ENCODE peak calls at places on chromosomes 13 and 19, in four cellular contexts. R is H1, S is IMR-90, Y is H9. C is an unnamed sample.

GRCh38 chr13:76991432-76991795 is 467 bp upstream of the CLN5 start:
- DNase-seq in R (no peak), Y (no peak), S (no peak), C (no peak)

GRCh38 chr13:28611654-28612131 is 47.2 kb upstream of the POMP start:
- DNase-seq in R (no peak), S (peak), Y (no peak), C (peak)

GRCh38 chr19:6861683-6862286 is 25.6 kb upstream of the ADGRE1 start:
- DNase-seq in S (no peak), Y (no peak), R (no peak), C (peak)

GRCh38 chr19:39469036-39469435 is 11.6 kb upstream of the TIMM50 start:
- DNase-seq in S (no peak), Y (no peak), R (no peak), C (peak)

GRCh38 chr13:67390462-67391093 is 160.4 kb upstream of the PCDH9 start:
- DNase-seq in Y (no peak), R (no peak), S (peak), C (no peak)

GRCh38 chr19:20028611-20029010 is 10.7 kb downstream of the ZNF682 start:
- DNase-seq in R (no peak), S (no peak), Y (no peak), C (no peak)

GRCh38 chr19:9941646-9942045 is 5.3 kb upstream of the OLFM2 start:
- DNase-seq in Y (no peak), R (no peak), S (no peak), C (no peak)

GRCh38 chr13:59677430-59677829 is 486.3 kb downstream of the DIAPH3 start:
- DNase-seq in S (no peak), R (no peak), Y (no peak), C (no peak)

GRCh38 chr19:35216026-35216832 is 12.3 kb downstream of the FAM187B start:
- DNase-seq in S (no peak), R (no peak), Y (no peak), C (no peak)

GRCh38 chr19:40691421-40692211 is 1.2 kb upstream of the NUMBL start:
- DNase-seq in Y (peak), S (no peak), R (peak), C (peak)

GRCh38 chr13:26021516-26021915 is 30.3 kb downstream of the SHISA2 start:
- DNase-seq in R (no peak), Y (no peak), S (no peak), C (no peak)

DNA sequence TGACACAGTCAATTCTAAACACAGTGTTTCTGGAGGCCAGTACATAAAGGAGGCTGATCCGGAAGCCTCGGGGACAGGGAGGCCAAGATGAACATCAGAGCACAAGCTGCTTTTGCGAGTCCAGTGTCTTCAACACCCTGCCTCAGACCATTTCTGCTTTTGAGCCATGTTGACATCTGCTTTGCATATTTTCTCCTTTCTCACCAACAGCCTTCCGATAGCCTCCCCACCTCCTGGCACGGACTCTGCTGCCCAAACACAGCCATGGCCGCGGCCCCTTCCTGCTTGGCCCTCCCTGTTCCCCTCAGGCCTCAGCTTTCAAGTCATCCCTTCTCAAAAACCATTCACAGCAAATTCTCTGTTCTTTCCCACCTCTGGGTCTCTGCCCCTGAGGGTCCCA is 3.6 kb downstream of the LRRC25 start:
- DNase-seq in S (no peak), Y (no peak), R (no peak), C (no peak)
- H2BK5ac ChIP-seq in S (no peak), Y (no peak), R (no peak), C (no peak)

DNA sequence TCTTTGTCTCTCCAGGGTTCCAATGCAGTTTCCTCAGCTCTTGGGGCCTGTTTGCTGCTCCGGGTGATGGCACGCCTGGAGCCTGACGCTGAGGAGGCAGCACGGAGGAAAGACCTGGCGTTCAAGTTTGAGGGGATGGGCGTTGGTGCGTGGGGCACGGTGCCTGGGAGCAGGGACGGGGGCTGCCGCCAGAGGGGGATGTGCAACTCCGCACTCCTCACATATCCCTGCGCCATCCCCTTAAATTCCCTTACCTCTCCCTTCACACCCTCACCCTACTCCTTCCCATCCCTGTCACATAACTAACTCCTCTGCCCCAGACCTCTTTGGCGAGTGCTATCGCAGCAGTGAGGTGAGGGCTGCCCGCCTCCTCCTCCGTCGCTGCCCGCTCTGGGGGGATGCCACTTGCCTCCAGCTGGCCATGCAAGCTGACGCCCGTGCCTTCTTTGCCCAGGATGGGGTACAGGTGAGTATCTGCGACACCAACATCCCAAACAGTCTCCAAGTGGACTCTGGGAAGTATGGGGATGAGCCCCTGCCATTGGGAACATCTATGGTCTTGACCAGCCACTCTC is 31.1 kb downstream of the TRPM4 start:
- DNase-seq in S (no peak), Y (peak), R (peak), C (no peak)
- H3K56ac ChIP-seq in S (no peak), Y (no peak), R (no peak), C (peak)

GRCh38 chr13:114236224-114236623 is 1.5 kb downstream of the CDC16 start:
- DNase-seq in R (no peak), Y (no peak), S (no peak), C (no peak)

GRCh38 chr13:114234266-114234644 is 442 bp upstream of the CDC16 start:
- DNase-seq in S (no peak), R (no peak), Y (no peak), C (no peak)

GRCh38 chr13:114237415-114238112 is 2.9 kb downstream of the CDC16 start:
- DNase-seq in S (no peak), Y (no peak), R (no peak), C (no peak)

GRCh38 chr13:114235697-114236096 is 1.0 kb downstream of the CDC16 start:
- DNase-seq in S (no peak), R (no peak), Y (no peak), C (no peak)

GRCh38 chr13:114234645-114235421 is at the start of gene CDC16:
- DNase-seq in R (peak), S (peak), Y (peak), C (peak)
- H2BK5ac ChIP-seq in R (no peak), S (peak), Y (no peak), C (no peak)

DNA sequence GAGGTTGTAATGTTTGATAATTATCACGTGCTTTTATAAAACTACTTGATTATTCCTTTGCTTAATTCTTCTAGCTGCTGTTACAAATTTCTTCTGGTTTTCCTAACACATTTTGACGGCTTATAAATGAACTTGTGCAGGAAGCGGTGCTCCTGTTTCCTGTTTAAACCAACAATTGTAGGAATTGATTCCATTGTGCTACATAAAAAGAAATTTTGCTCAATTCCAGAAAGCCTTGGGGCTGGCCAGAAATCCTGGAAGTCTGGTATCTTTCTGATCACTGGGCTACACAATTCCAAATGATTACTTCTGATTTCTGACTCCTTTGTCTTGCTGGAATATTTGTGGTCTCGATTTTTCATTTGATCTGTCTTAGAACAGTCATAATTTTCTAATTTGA is 14.9 kb downstream of the RFC3 start:
- DNase-seq in R (no peak), Y (no peak), S (no peak), C (no peak)
- H3K56ac ChIP-seq in R (no peak), Y (no peak), S (no peak), C (no peak)

DNA sequence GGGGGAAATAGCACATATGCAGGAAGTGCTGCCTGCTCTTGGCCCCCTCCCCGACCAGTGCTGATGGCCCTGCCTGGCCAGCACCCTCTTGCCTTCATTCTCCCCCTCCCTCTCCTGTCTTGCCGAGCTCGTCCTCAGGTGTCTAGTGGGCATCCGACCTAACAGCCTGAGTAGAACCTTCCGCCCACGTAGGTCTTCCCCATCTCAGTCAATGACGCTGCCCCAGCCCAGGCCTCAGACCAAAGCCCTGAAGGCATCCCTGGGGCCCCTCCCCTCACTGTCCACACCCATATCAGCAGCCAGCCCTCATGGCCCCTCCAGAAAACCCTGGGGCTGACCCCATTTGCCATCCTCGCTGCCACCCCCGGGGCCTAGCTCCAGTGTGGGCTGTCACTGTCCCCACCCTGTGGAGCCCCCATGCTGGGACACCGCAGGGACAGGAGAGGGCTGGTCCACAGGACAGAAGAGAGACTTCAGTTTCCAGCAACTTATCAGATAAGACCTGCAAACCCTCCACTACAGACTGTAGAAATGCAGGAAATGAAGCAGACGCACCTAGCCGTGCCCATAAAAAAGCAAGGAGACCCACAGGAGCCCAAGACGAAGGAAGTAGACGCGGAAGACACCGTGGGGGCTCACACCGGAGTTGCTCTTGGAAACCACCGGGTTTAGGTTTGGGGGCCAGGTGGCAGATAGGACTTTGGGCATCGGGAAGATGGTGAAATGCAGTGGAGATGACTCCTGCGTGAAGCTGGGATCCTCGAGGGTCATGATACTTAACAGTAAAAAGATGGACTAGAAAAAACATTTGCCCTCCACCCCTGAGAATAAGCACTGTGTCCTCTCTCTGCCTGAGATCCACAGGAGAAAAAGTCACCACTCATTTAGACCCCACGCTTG is 38.4 kb downstream of the AP1M1 start:
- DNase-seq in R (no peak), S (no peak), Y (no peak), C (no peak)
- H2BK5ac ChIP-seq in R (no peak), S (no peak), Y (no peak), C (no peak)

C was measured in mesendoderm.